ENCODE peak calls at places on chromosome 10, in four cellular contexts. E, S, Z and R are unnamed samples.

GRCh38 chr10:73084209-73084608 is 12.5 kb downstream of the P4HA1 start:
- DNase-seq in E (no peak), Z (no peak), S (no peak), R (no peak)

GRCh38 chr10:5959581-5960069 is 17.7 kb downstream of the IL15RA start:
- DNase-seq in S (no peak), Z (no peak), E (no peak), R (no peak)

GRCh38 chr10:52410916-52411315 is 96.8 kb downstream of the DKK1 start:
- DNase-seq in Z (no peak), S (no peak), E (no peak), R (no peak)

GRCh38 chr10:95374597-95375209 is 83.9 kb upstream of the PDLIM1 start:
- DNase-seq in E (peak; percentile 49), S (peak; percentile 79), Z (peak; percentile 62), R (peak; percentile 37)

GRCh38 chr10:86343761-86344160 is 22.8 kb downstream of the GRID1 start:
- DNase-seq in S (no peak), E (no peak), Z (no peak), R (no peak)

GRCh38 chr10:29470355-29470705 is 164.4 kb downstream of the SVIL start:
- DNase-seq in Z (peak; percentile 16), S (peak; percentile 19), E (no peak), R (no peak)

GRCh38 chr10:70481831-70482530 is 3.4 kb downstream of the PALD1 start:
- DNase-seq in E (no peak), S (no peak), Z (no peak), R (no peak)

GRCh38 chr10:45379303-45379726 is 5.3 kb downstream of the ALOX5 start:
- DNase-seq in S (no peak), Z (no peak), E (no peak), R (no peak)

GRCh38 chr10:27072436-27073114 is 27.7 kb downstream of the ANKRD26 start:
- DNase-seq in S (peak; percentile 4), Z (peak; percentile 16), E (no peak), R (no peak)

GRCh38 chr10:88336316-88336715 is 246.8 kb downstream of the RNLS start:
- DNase-seq in Z (no peak), S (no peak), E (no peak), R (no peak)

GRCh38 chr10:1188556-1189135 is 132.5 kb downstream of the WDR37 start:
- DNase-seq in S (no peak), Z (no peak), E (no peak), R (no peak)

GRCh38 chr10:11204355-11204879 is 186.7 kb downstream of the CELF2 start:
- DNase-seq in E (no peak), Z (no peak), S (no peak), R (no peak)

GRCh38 chr10:62098278-62099121 is 170.1 kb downstream of the RTKN2 start:
- DNase-seq in Z (no peak), S (no peak), E (no peak), R (no peak)

GRCh38 chr10:32253821-32254220 is 93.1 kb downstream of the EPC1 start:
- DNase-seq in E (no peak), Z (no peak), S (no peak), R (no peak)

GRCh38 chr10:32253300-32253699 is 93.7 kb downstream of the EPC1 start:
- DNase-seq in E (no peak), S (peak; percentile 22), Z (no peak), R (no peak)

GRCh38 chr10:32259551-32259950 is 87.4 kb downstream of the EPC1 start:
- DNase-seq in S (no peak), E (no peak), Z (no peak), R (no peak)

GRCh38 chr10:32256613-32257437 is 90.1 kb downstream of the EPC1 start:
- DNase-seq in E (peak; percentile 51), Z (peak; percentile 64), S (peak; percentile 61), R (peak; percentile 29)
- H3K4me3 ChIP-seq in E (no peak overlapping the region), Z (no peak overlapping the region), S (no peak overlapping the region), R (no peak overlapping the region)

DNA sequence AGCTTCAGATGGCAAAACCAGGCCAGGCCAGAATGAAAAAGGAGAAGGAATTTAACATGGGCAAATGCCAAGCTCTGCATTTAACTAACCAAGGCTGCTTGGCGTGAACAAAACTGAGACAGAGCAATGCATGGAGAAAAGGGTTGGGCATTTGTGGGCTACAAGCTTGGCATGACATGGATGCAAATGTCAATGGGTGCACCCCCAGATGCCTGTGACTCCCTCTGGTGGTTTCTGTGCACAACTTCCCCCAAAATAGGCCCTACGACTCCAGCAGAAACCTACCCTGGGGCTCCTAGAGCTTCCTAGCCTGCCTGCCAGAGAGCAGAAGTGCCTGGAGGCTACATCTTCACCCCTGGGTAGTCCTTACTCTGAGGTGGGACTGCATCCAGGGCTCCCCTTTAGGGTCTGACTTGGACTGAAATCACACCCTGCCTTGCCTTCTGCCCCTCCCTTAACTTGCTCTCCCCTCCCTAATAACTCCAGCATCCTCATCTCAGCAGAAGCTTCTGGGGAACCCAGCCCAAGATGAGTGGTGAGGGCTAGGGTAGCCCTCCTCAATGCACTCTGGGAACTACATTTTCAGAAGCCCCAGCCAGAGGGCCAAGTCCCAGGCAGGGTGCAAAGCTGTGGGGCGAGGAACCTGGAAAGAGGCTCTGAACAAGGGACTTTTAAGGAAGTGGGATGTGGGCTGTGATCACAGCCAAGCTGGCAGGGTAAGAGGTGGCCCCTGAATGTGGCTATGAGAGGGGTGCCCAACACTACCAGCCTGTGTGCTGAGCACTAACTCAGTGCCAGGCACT is 11.3 kb downstream of the GPRIN2 start:
- DNase-seq in S (no peak), Z (no peak), E (no peak), R (no peak)
- TF ChIP-seq CTCF in S (peak; percentile 46), Z (peak; percentile 45), E (peak; percentile 14), R (peak; percentile 46)

GRCh38 chr10:104259999-104260774 is 5.5 kb downstream of the GSTO1 start:
- DNase-seq in Z (no peak), E (no peak), S (peak; percentile 60), R (no peak)
- H3K4me3 ChIP-seq in Z (no peak overlapping the region), E (no peak overlapping the region), S (no peak overlapping the region), R (no peak overlapping the region)

GRCh38 chr10:53624722-53625121 is 852.1 kb upstream of the MBL2 start:
- DNase-seq in E (no peak), Z (no peak), S (no peak), R (no peak)

GRCh38 chr10:53622201-53622600 is 849.6 kb upstream of the MBL2 start:
- DNase-seq in E (no peak), Z (no peak), S (no peak), R (no peak)

GRCh38 chr10:53619678-53620077 is 847.1 kb upstream of the MBL2 start:
- DNase-seq in E (no peak), Z (no peak), S (no peak), R (no peak)
- TF ChIP-seq CTCF in E (no peak), Z (no peak), S (no peak), R (no peak)